ENCODE peak calls at places on chromosomes 13 and 19, in four cellular contexts. One of them, this sample, is unnamed.

GRCh38 chr19:47407417-47407774 is 11.9 kb downstream of the MEIS3 start:
- DNase-seq in A549: no peak
- DNase-seq in NB4: peak; percentile 37
- DNase-seq in K562: no peak
- DNase-seq in this sample: no peak

GRCh38 chr19:5309438-5310204 is 31.0 kb downstream of the PTPRS start:
- DNase-seq in A549: no peak
- DNase-seq in NB4: no peak
- DNase-seq in K562: no peak
- DNase-seq in this sample: no peak

GRCh38 chr19:30669329-30670010 is 297.3 kb downstream of the ZNF536 start:
- DNase-seq in A549: peak; percentile 66
- DNase-seq in NB4: peak; percentile 28
- DNase-seq in K562: peak; percentile 47
- DNase-seq in this sample: peak; percentile 29

GRCh38 chr13:51832471-51833152 is 12.4 kb downstream of the TMEM272 start:
- DNase-seq in A549: peak; percentile 21
- DNase-seq in NB4: peak; percentile 88
- DNase-seq in K562: peak; percentile 28
- DNase-seq in this sample: peak; percentile 24

GRCh38 chr13:84263354-84264069 is 381.2 kb upstream of the SLITRK1 start:
- DNase-seq in A549: no peak
- DNase-seq in NB4: no peak
- DNase-seq in K562: no peak
- DNase-seq in this sample: no peak

GRCh38 chr13:22927008-22927393 is 253.8 kb upstream of the SGCG start:
- DNase-seq in A549: no peak
- DNase-seq in NB4: no peak
- DNase-seq in K562: no peak
- DNase-seq in this sample: no peak

GRCh38 chr19:16593181-16593580 is 21.0 kb upstream of the SLC35E1 start:
- DNase-seq in A549: no peak
- DNase-seq in NB4: no peak
- DNase-seq in K562: no peak
- DNase-seq in this sample: no peak

GRCh38 chr19:49820125-49820524 is 2.0 kb downstream of the MED25 start:
- DNase-seq in A549: no peak
- DNase-seq in NB4: no peak
- DNase-seq in K562: peak; percentile 38
- DNase-seq in this sample: no peak

GRCh38 chr13:30017880-30018279 is 167.5 kb upstream of the UBL3 start:
- DNase-seq in A549: no peak
- DNase-seq in NB4: no peak
- DNase-seq in K562: no peak
- DNase-seq in this sample: no peak

GRCh38 chr19:4380254-4380727 is 20.1 kb downstream of the SH3GL1 start:
- DNase-seq in A549: no peak
- DNase-seq in NB4: no peak
- DNase-seq in K562: no peak
- DNase-seq in this sample: no peak

GRCh38 chr19:10114651-10115391 is 3.3 kb downstream of the P2RY11 start:
- DNase-seq in A549: no peak
- DNase-seq in NB4: peak; percentile 59
- DNase-seq in K562: no peak
- DNase-seq in this sample: no peak

GRCh38 chr13:107743523-107743922 is 471.8 kb downstream of the LIG4 start:
- DNase-seq in A549: no peak
- DNase-seq in NB4: no peak
- DNase-seq in K562: no peak
- DNase-seq in this sample: no peak
- TF ChIP-seq MAX in A549: no peak
- TF ChIP-seq MAX in NB4: no peak
- TF ChIP-seq MAX in K562: no peak
- TF ChIP-seq MAX in this sample: no peak

DNA sequence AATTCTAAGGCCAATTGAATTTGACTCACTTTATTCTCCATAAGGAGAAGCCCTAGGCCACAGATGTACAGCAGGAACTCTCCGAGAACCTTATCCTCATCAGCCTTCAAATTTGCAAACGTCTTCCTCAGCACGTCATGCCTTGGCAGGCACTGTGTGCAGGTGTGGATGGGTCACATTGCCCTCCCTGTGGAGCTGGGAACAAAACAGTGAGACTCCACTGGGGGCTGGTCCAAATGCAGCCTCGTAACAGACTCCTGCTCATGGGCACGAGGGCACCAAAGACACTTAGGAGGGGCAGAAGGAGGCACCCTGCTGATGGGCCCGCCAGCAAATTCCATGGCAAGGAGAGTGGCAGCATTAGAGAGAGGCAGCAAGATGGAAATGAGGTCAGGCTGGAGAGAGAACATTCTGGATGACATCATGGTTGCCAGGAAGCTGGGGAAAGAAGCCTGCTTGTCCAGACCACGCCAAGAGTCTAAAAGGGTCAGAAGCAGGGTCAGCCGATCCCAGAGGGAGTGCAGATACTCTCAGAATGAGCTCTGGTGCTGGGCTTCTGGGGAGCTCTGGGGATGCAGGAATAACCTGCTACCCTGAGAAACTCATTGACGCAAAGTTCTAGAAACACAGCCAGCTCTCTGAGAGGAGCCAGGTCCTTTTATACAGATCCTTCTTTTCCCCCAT is 242.2 kb downstream of the B3GLCT start:
- DNase-seq in A549: no peak
- DNase-seq in NB4: no peak
- DNase-seq in K562: no peak
- DNase-seq in this sample: no peak
- TF ChIP-seq MYC in A549: no peak
- TF ChIP-seq MYC in NB4: no peak
- TF ChIP-seq MYC in K562: no peak
- TF ChIP-seq MYC in this sample: no peak

GRCh38 chr13:74730556-74731331 is 596.5 kb upstream of the KLF12 start:
- DNase-seq in A549: no peak
- DNase-seq in NB4: no peak
- DNase-seq in K562: no peak
- DNase-seq in this sample: peak; percentile 92
- TF ChIP-seq MAX in A549: no peak
- TF ChIP-seq MAX in NB4: no peak
- TF ChIP-seq MAX in K562: no peak
- TF ChIP-seq MAX in this sample: no peak

GRCh38 chr19:35731353-35731752 is 10.9 kb downstream of the IGFLR1 start:
- DNase-seq in A549: no peak
- DNase-seq in NB4: no peak
- DNase-seq in K562: no peak
- DNase-seq in this sample: no peak
- TF ChIP-seq MYC in A549: no peak
- TF ChIP-seq MYC in NB4: no peak
- TF ChIP-seq MYC in K562: no peak
- TF ChIP-seq MYC in this sample: no peak

GRCh38 chr13:110869231-110869804 is 45.6 kb downstream of the ANKRD10 start:
- DNase-seq in A549: no peak
- DNase-seq in NB4: no peak
- DNase-seq in K562: peak; percentile 35
- DNase-seq in this sample: no peak
- TF ChIP-seq MAX in A549: no peak
- TF ChIP-seq MAX in NB4: no peak
- TF ChIP-seq MAX in K562: peak; percentile 54
- TF ChIP-seq MAX in this sample: no peak

GRCh38 chr19:1154731-1155351 is 19.2 kb downstream of the SBNO2 start:
- DNase-seq in A549: peak; percentile 58
- DNase-seq in NB4: peak; percentile 85
- DNase-seq in K562: no peak
- DNase-seq in this sample: peak; percentile 42
- TF ChIP-seq MYC in A549: peak; percentile 60
- TF ChIP-seq MYC in NB4: no peak
- TF ChIP-seq MYC in K562: no peak
- TF ChIP-seq MYC in this sample: no peak

GRCh38 chr13:48590141-48590863 is 57.4 kb upstream of the RCBTB2 start:
- DNase-seq in A549: no peak
- DNase-seq in NB4: no peak
- DNase-seq in K562: no peak
- DNase-seq in this sample: no peak
- TF ChIP-seq MAX in A549: no peak
- TF ChIP-seq MAX in NB4: peak; percentile 10
- TF ChIP-seq MAX in K562: no peak
- TF ChIP-seq MAX in this sample: no peak

GRCh38 chr13:37136633-37137032 is 31.2 kb upstream of the CSNK1A1L start:
- DNase-seq in A549: no peak
- DNase-seq in NB4: no peak
- DNase-seq in K562: no peak
- DNase-seq in this sample: no peak

GRCh38 chr13:37136187-37136586 is 30.7 kb upstream of the CSNK1A1L start:
- DNase-seq in A549: no peak
- DNase-seq in NB4: no peak
- DNase-seq in K562: no peak
- DNase-seq in this sample: peak; percentile 31

GRCh38 chr13:37132211-37132610 is 26.7 kb upstream of the CSNK1A1L start:
- DNase-seq in A549: no peak
- DNase-seq in NB4: no peak
- DNase-seq in K562: no peak
- DNase-seq in this sample: no peak

GRCh38 chr13:37131092-37131491 is 25.6 kb upstream of the CSNK1A1L start:
- DNase-seq in A549: no peak
- DNase-seq in NB4: no peak
- DNase-seq in K562: no peak
- DNase-seq in this sample: peak; percentile 12

DNA sequence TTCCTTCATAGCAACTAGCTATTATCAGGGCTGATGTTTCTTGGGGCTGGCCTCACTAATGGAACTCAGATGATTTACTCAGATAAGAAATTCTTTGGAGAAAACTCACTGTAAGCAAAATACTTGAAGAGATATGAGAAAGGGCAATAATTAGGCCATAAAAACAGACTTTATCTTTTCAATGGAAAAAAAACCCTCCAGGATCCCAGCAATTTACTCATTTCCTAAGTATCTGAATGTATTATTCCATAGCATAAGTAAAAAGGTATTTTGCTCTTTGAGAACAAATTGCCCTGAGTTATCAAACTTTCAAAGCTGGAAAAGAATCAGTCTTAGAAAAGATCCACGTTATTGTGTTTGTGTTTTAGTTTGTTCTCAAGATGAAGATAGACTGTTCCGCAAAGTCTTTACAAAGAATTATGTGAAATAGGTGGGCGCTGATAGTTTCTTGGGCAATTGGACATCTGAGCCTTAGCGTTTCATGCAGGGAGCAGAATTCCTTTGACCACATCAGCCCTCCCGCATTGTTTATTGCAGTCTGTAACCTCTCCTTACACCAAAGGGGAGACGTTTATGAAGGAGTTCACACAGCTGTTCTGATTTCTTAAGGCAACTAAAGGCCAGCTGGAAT is 29.1 kb upstream of the CSNK1A1L start:
- DNase-seq in A549: no peak
- DNase-seq in NB4: no peak
- DNase-seq in K562: no peak
- DNase-seq in this sample: peak; percentile 89
- TF ChIP-seq MYC in A549: no peak
- TF ChIP-seq MYC in NB4: no peak
- TF ChIP-seq MYC in K562: no peak
- TF ChIP-seq MYC in this sample: no peak

GRCh38 chr19:39602224-39602623 is at the start of gene LGALS13:
- DNase-seq in A549: no peak
- DNase-seq in NB4: no peak
- DNase-seq in K562: no peak
- DNase-seq in this sample: no peak
- TF ChIP-seq MAX in A549: no peak
- TF ChIP-seq MAX in NB4: no peak
- TF ChIP-seq MAX in K562: no peak
- TF ChIP-seq MAX in this sample: no peak

GRCh38 chr13:52906122-52906903 is 57.9 kb upstream of the PCDH8 start:
- DNase-seq in A549: no peak
- DNase-seq in NB4: no peak
- DNase-seq in K562: no peak
- DNase-seq in this sample: no peak
- TF ChIP-seq MYC in A549: no peak
- TF ChIP-seq MYC in NB4: no peak
- TF ChIP-seq MYC in K562: no peak
- TF ChIP-seq MYC in this sample: no peak

This sample was measured in endothelial cell of umbilical vein.